ENCODE peak calls at places on chromosome 1, in five cellular contexts. One of them, this sample, is unnamed.

GRCh38 chr1:19251305-19252196 is at the start of the genes EMC1 and MRTO4:
- DNase-seq in testis: peak
- DNase-seq in body of pancreas: peak
- DNase-seq in heart left ventricle: peak
- DNase-seq in IMR-90: peak
- DNase-seq in this sample: peak

GRCh38 chr1:167454304-167454928 is 63.9 kb downstream of the CD247 start:
- DNase-seq in testis: no peak
- DNase-seq in body of pancreas: no peak
- DNase-seq in heart left ventricle: no peak
- DNase-seq in IMR-90: no peak
- DNase-seq in this sample: no peak

GRCh38 chr1:202121006-202121405 is 1.7 kb upstream of the GPR37L1 start:
- DNase-seq in testis: no peak
- DNase-seq in body of pancreas: no peak
- DNase-seq in heart left ventricle: no peak
- DNase-seq in IMR-90: no peak
- DNase-seq in this sample: no peak

GRCh38 chr1:1013105-1013921 is at the start of gene ISG15:
- DNase-seq in testis: peak
- DNase-seq in body of pancreas: peak
- DNase-seq in heart left ventricle: peak
- DNase-seq in IMR-90: peak
- DNase-seq in this sample: peak

GRCh38 chr1:54439550-54440223 is 33.5 kb upstream of the SSBP3 start:
- DNase-seq in testis: no peak
- DNase-seq in body of pancreas: no peak
- DNase-seq in heart left ventricle: no peak
- DNase-seq in IMR-90: no peak
- DNase-seq in this sample: no peak

GRCh38 chr1:11761988-11762406 is at the start of gene C1orf167:
- DNase-seq in testis: peak
- DNase-seq in body of pancreas: no peak
- DNase-seq in heart left ventricle: no peak
- DNase-seq in IMR-90: no peak
- DNase-seq in this sample: no peak

GRCh38 chr1:247386695-247387094 is 29.3 kb upstream of the NLRP3 start:
- DNase-seq in testis: no peak
- DNase-seq in body of pancreas: no peak
- DNase-seq in heart left ventricle: no peak
- DNase-seq in IMR-90: peak
- DNase-seq in this sample: peak

GRCh38 chr1:240027059-240027462 is 64.6 kb upstream of the FMN2 start:
- DNase-seq in testis: peak
- DNase-seq in body of pancreas: peak
- DNase-seq in heart left ventricle: no peak
- DNase-seq in IMR-90: peak
- DNase-seq in this sample: no peak

GRCh38 chr1:167630568-167631385 is 745 bp downstream of the RCSD1 start:
- DNase-seq in testis: no peak
- DNase-seq in body of pancreas: no peak
- DNase-seq in heart left ventricle: no peak
- DNase-seq in IMR-90: no peak
- DNase-seq in this sample: no peak

GRCh38 chr1:196115641-196116040 is 492.6 kb downstream of the KCNT2 start:
- DNase-seq in testis: peak
- DNase-seq in body of pancreas: peak
- DNase-seq in heart left ventricle: peak
- DNase-seq in IMR-90: peak
- DNase-seq in this sample: peak

GRCh38 chr1:86868477-86868876 is 45.4 kb downstream of the SELENOF start:
- DNase-seq in testis: no peak
- DNase-seq in body of pancreas: no peak
- DNase-seq in heart left ventricle: no peak
- DNase-seq in IMR-90: peak
- DNase-seq in this sample: no peak

GRCh38 chr1:111743679-111744101 is 4.5 kb upstream of the INKA2 start:
- DNase-seq in testis: no peak
- DNase-seq in body of pancreas: no peak
- DNase-seq in heart left ventricle: no peak
- DNase-seq in IMR-90: peak
- DNase-seq in this sample: no peak

GRCh38 chr1:53073899-53074311 is 11.9 kb downstream of the PODN start:
- DNase-seq in testis: peak
- DNase-seq in body of pancreas: no peak
- DNase-seq in heart left ventricle: peak
- DNase-seq in IMR-90: no peak
- DNase-seq in this sample: no peak

GRCh38 chr1:221723018-221723917 is 18.6 kb downstream of the DUSP10 start:
- DNase-seq in testis: no peak
- DNase-seq in body of pancreas: no peak
- DNase-seq in heart left ventricle: no peak
- DNase-seq in IMR-90: peak
- DNase-seq in this sample: no peak

GRCh38 chr1:16095447-16095846 is 22.0 kb upstream of the FAM131C start:
- DNase-seq in testis: no peak
- DNase-seq in body of pancreas: no peak
- DNase-seq in heart left ventricle: no peak
- DNase-seq in IMR-90: no peak
- DNase-seq in this sample: no peak

GRCh38 chr1:196538473-196538872 is 69.8 kb downstream of the KCNT2 start:
- DNase-seq in testis: no peak
- DNase-seq in body of pancreas: no peak
- DNase-seq in heart left ventricle: no peak
- DNase-seq in IMR-90: no peak
- DNase-seq in this sample: no peak

GRCh38 chr1:41394918-41395598 is 33.8 kb downstream of the FOXO6 start:
- DNase-seq in testis: no peak
- DNase-seq in body of pancreas: no peak
- DNase-seq in heart left ventricle: no peak
- DNase-seq in IMR-90: no peak
- DNase-seq in this sample: no peak

GRCh38 chr1:178037510-178038253 is 56.2 kb upstream of the RASAL2 start:
- DNase-seq in testis: peak
- DNase-seq in body of pancreas: peak
- DNase-seq in heart left ventricle: peak
- DNase-seq in IMR-90: peak
- DNase-seq in this sample: peak

GRCh38 chr1:150109567-150109966 is 40.1 kb upstream of the PLEKHO1 start:
- DNase-seq in testis: no peak
- DNase-seq in body of pancreas: no peak
- DNase-seq in heart left ventricle: no peak
- DNase-seq in IMR-90: no peak
- DNase-seq in this sample: no peak

GRCh38 chr1:31617218-31617916 is at the start of gene HCRTR1:
- DNase-seq in testis: no peak
- DNase-seq in body of pancreas: no peak
- DNase-seq in heart left ventricle: no peak
- DNase-seq in IMR-90: no peak
- DNase-seq in this sample: no peak

GRCh38 chr1:110588991-110589390 is 17.2 kb downstream of the KCNA2 start:
- DNase-seq in testis: no peak
- DNase-seq in body of pancreas: no peak
- DNase-seq in heart left ventricle: no peak
- DNase-seq in IMR-90: no peak
- DNase-seq in this sample: no peak
- TF ChIP-seq POLR2A in testis: no peak
- TF ChIP-seq POLR2A in body of pancreas: no peak
- TF ChIP-seq POLR2A in heart left ventricle: no peak
- TF ChIP-seq POLR2A in IMR-90: no peak
- TF ChIP-seq POLR2A in this sample: no peak

DNA sequence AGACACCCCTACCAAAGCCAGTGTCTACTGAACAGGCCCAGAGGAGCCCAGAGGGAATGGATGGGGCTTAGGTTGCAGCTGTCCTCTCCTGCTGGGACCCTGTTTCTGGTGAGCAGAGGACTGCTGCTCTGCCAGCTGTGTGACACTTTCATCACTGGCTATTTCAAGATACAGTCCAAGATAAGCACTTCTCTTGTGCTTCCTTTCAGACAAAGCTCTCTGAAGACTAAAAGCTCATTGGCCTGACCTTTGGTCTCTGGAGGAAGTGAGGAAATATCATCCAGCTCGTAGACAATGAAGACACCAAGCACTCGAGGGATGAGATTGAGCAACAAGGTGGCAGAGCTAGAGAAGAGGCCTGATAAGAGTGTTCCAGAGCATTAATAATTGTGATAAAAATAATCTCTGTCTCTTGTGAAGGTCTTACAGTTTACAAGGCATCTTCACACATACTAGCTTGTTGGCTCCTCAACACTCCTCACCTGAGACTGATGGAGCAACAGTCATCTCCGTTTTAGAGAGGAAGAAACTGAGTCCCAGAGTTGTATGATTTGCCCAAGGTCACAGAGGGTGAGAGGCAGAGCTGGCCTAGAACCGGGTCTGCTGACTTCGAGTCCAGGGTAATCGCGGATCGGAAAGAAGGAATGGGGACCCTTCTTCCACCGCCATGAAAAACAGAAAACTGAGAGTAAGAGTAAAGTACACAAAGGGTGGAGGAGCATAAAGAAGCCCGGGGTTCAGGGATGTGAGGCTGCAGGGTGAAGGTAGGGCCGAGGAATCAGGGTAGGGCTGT is 701 bp downstream of the PAFAH2 start:
- DNase-seq in testis: no peak
- DNase-seq in body of pancreas: peak
- DNase-seq in heart left ventricle: no peak
- DNase-seq in IMR-90: peak
- DNase-seq in this sample: no peak
- TF ChIP-seq POLR2A in testis: no peak
- TF ChIP-seq POLR2A in body of pancreas: no peak
- TF ChIP-seq POLR2A in heart left ventricle: no peak
- TF ChIP-seq POLR2A in IMR-90: no peak
- TF ChIP-seq POLR2A in this sample: no peak

GRCh38 chr1:61077676-61078521 is 4.5 kb upstream of the NFIA start:
- DNase-seq in testis: peak
- DNase-seq in body of pancreas: peak
- DNase-seq in heart left ventricle: peak
- DNase-seq in IMR-90: peak
- DNase-seq in this sample: peak

GRCh38 chr1:61079898-61080336 is 2.4 kb upstream of the NFIA start:
- DNase-seq in testis: peak
- DNase-seq in body of pancreas: peak
- DNase-seq in heart left ventricle: peak
- DNase-seq in IMR-90: peak
- DNase-seq in this sample: no peak

GRCh38 chr1:61078611-61079010 is 3.8 kb upstream of the NFIA start:
- DNase-seq in testis: no peak
- DNase-seq in body of pancreas: no peak
- DNase-seq in heart left ventricle: no peak
- DNase-seq in IMR-90: no peak
- DNase-seq in this sample: no peak

GRCh38 chr1:61079276-61079897 is 3.0 kb upstream of the NFIA start:
- DNase-seq in testis: no peak
- DNase-seq in body of pancreas: no peak
- DNase-seq in heart left ventricle: no peak
- DNase-seq in IMR-90: no peak
- DNase-seq in this sample: no peak

GRCh38 chr1:61076728-61077675 is 5.4 kb upstream of the NFIA start:
- DNase-seq in testis: peak
- DNase-seq in body of pancreas: peak
- DNase-seq in heart left ventricle: peak
- DNase-seq in IMR-90: peak
- DNase-seq in this sample: no peak
- TF ChIP-seq POLR2A in testis: no peak
- TF ChIP-seq POLR2A in body of pancreas: peak
- TF ChIP-seq POLR2A in heart left ventricle: peak
- TF ChIP-seq POLR2A in IMR-90: no peak
- TF ChIP-seq POLR2A in this sample: peak

GRCh38 chr1:65526049-65526556 is 105.6 kb downstream of the LEPR start:
- DNase-seq in testis: no peak
- DNase-seq in body of pancreas: no peak
- DNase-seq in heart left ventricle: no peak
- DNase-seq in IMR-90: no peak
- DNase-seq in this sample: no peak
- TF ChIP-seq POLR2A in testis: no peak
- TF ChIP-seq POLR2A in body of pancreas: no peak
- TF ChIP-seq POLR2A in heart left ventricle: no peak
- TF ChIP-seq POLR2A in IMR-90: no peak
- TF ChIP-seq POLR2A in this sample: no peak

DNA sequence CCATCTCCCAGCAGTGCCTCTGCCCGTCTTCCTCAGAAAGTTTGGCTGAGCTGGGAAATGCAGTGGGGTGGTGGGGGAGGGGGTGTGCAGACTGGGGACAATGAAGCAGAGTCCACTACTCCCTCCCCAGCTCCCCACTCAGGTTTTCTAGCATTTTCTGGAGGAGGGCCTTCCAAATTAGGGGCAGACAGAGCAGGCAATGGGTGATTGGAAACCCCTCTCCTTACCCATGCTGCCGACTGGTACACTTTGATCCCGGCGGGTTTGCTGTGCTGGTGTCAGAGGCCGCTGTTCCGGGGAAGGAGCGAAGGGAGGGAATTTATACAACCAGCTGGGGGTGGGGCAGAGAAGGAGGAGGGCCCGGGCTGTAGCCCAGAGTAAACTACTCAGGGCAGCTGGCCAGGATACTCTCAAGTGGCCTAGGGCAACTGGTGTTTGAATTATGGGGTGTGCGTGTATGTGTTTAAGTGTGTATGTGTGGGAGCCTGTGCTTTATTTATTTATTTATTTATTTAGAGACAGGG is at the start of gene SELENBP1:
- DNase-seq in testis: peak
- DNase-seq in body of pancreas: peak
- DNase-seq in heart left ventricle: peak
- DNase-seq in IMR-90: peak
- DNase-seq in this sample: peak
- TF ChIP-seq POLR2A in testis: no peak
- TF ChIP-seq POLR2A in body of pancreas: peak
- TF ChIP-seq POLR2A in heart left ventricle: peak
- TF ChIP-seq POLR2A in IMR-90: no peak
- TF ChIP-seq POLR2A in this sample: peak

GRCh38 chr1:155307247-155307740 is 1.4 kb upstream of the FDPS start:
- DNase-seq in testis: no peak
- DNase-seq in body of pancreas: peak
- DNase-seq in heart left ventricle: no peak
- DNase-seq in IMR-90: peak
- DNase-seq in this sample: no peak

GRCh38 chr1:155304558-155305063 is 3.4 kb upstream of the PKLR start:
- DNase-seq in testis: no peak
- DNase-seq in body of pancreas: no peak
- DNase-seq in heart left ventricle: no peak
- DNase-seq in IMR-90: no peak
- DNase-seq in this sample: no peak

GRCh38 chr1:155309423-155310021 is 856 bp downstream of the FDPS start:
- DNase-seq in testis: no peak
- DNase-seq in body of pancreas: peak
- DNase-seq in heart left ventricle: peak
- DNase-seq in IMR-90: no peak
- DNase-seq in this sample: no peak

GRCh38 chr1:155305881-155306391 is 2.7 kb upstream of the FDPS start:
- DNase-seq in testis: no peak
- DNase-seq in body of pancreas: peak
- DNase-seq in heart left ventricle: no peak
- DNase-seq in IMR-90: no peak
- DNase-seq in this sample: no peak

GRCh38 chr1:155308493-155309422 is at the start of gene FDPS:
- DNase-seq in testis: peak
- DNase-seq in body of pancreas: peak
- DNase-seq in heart left ventricle: peak
- DNase-seq in IMR-90: peak
- DNase-seq in this sample: peak
- TF ChIP-seq POLR2A in testis: peak
- TF ChIP-seq POLR2A in body of pancreas: peak
- TF ChIP-seq POLR2A in heart left ventricle: peak
- TF ChIP-seq POLR2A in IMR-90: peak
- TF ChIP-seq POLR2A in this sample: peak

GRCh38 chr1:26038477-26038876 is 7.4 kb downstream of the SLC30A2 start:
- DNase-seq in testis: no peak
- DNase-seq in body of pancreas: peak
- DNase-seq in heart left ventricle: no peak
- DNase-seq in IMR-90: no peak
- DNase-seq in this sample: no peak
- TF ChIP-seq POLR2A in testis: no peak
- TF ChIP-seq POLR2A in body of pancreas: no peak
- TF ChIP-seq POLR2A in heart left ventricle: no peak
- TF ChIP-seq POLR2A in IMR-90: no peak
- TF ChIP-seq POLR2A in this sample: no peak

This sample was measured in H54.